ENCODE peak calls at places on chromosomes 1 and 21, in five cellular contexts. M is AG04449, H is neural progenitor cell, S is ovary, V is GM23338. C is an unnamed sample.
A peak's percentile ranks its signal among the peaks of the same experiment; 100 is the strongest.

GRCh38 chr1:76250317-76250716 is 175.8 kb downstream of the ST6GALNAC3 start:
- DNase-seq in S (no peak), V (no peak), H (peak; percentile 60), M (no peak), C (no peak)

GRCh38 chr1:36699113-36699512 is 216.4 kb upstream of the CSF3R start:
- DNase-seq in V (no peak), H (peak; percentile 32), M (no peak), S (no peak), C (no peak)

GRCh38 chr1:201590474-201590873 is 51.5 kb downstream of the NAV1 start:
- DNase-seq in M (no peak), S (no peak), H (no peak), V (no peak), C (no peak)

GRCh38 chr1:165248969-165249571 is 107.4 kb downstream of the LMX1A start:
- DNase-seq in V (peak; percentile 27), M (no peak), S (no peak), H (no peak), C (no peak)

GRCh38 chr1:197808843-197809242 is 33.6 kb upstream of the DENND1B start:
- DNase-seq in M (no peak), H (no peak), S (no peak), V (no peak), C (peak; percentile 37)

GRCh38 chr1:75768021-75768420 is 18.0 kb upstream of the RABGGTB start:
- DNase-seq in H (no peak), V (peak; percentile 46), M (no peak), S (no peak), C (no peak)

GRCh38 chr1:20551945-20552727 is at the start of gene FAM43B:
- DNase-seq in S (no peak), M (no peak), V (peak; percentile 78), H (peak; percentile 86), C (peak; percentile 8)

GRCh38 chr1:55904541-55904940 is 674.8 kb downstream of the PLPP3 start:
- DNase-seq in V (peak; percentile 30), S (no peak), H (no peak), M (no peak), C (no peak)

GRCh38 chr1:111725192-111725591 is 14.0 kb downstream of the INKA2 start:
- DNase-seq in S (no peak), H (peak; percentile 76), M (no peak), V (no peak), C (no peak)

GRCh38 chr1:222042120-222042519 is 300.2 kb upstream of the DUSP10 start:
- DNase-seq in S (no peak), V (no peak), M (peak; percentile 71), H (no peak), C (no peak)

GRCh38 chr1:32454726-32455125 is 10.1 kb upstream of the ZBTB8B start:
- DNase-seq in S (no peak), V (no peak), M (no peak), H (peak; percentile 82), C (no peak)

GRCh38 chr1:52556641-52557360 is 3.9 kb upstream of the TUT4 start:
- DNase-seq in H (no peak), S (no peak), V (no peak), M (no peak), C (no peak)

GRCh38 chr1:184260382-184260781 is 126.4 kb upstream of the C1orf21 start:
- DNase-seq in V (no peak), H (no peak), M (peak; percentile 86), S (no peak), C (no peak)

GRCh38 chr1:246506785-246507639 is at the start of gene SMYD3:
- DNase-seq in V (peak; percentile 91), S (peak; percentile 77), H (peak; percentile 94), M (no peak), C (peak; percentile 88)

GRCh38 chr1:169144941-169145626 is 38.6 kb downstream of the ATP1B1 start:
- DNase-seq in S (no peak), M (no peak), V (no peak), H (no peak), C (no peak)

GRCh38 chr1:237736372-237737029 is 154.2 kb downstream of the ZP4 start:
- DNase-seq in V (peak; percentile 75), M (no peak), S (no peak), H (peak; percentile 42), C (peak; percentile 38)

GRCh38 chr1:24021403-24022266 is 41.5 kb upstream of the SRSF10 start:
- DNase-seq in S (no peak), M (no peak), V (no peak), H (no peak), C (no peak)

GRCh38 chr1:178939328-178939727 is 68.5 kb upstream of the ANGPTL1 start:
- DNase-seq in M (no peak), H (no peak), S (no peak), V (no peak), C (no peak)

GRCh38 chr1:202161151-202162048 is 998 bp upstream of the PTPN7 start:
- DNase-seq in S (no peak), H (no peak), M (no peak), V (no peak), C (no peak)

GRCh38 chr1:47575855-47576757 is 138.3 kb downstream of the FOXD2 start:
- DNase-seq in M (peak; percentile 58), H (no peak), V (no peak), S (no peak), C (no peak)

GRCh38 chr1:43582162-43582566 is 51.5 kb downstream of the PTPRF start:
- DNase-seq in H (peak; percentile 31), S (no peak), V (no peak), M (peak; percentile 75), C (peak; percentile 76)

GRCh38 chr1:155253797-155254196 is 1.5 kb downstream of the ENTREP3 start:
- DNase-seq in S (no peak), H (no peak), V (no peak), M (no peak), C (no peak)

GRCh38 chr21:45870421-45870820 is 111.1 kb upstream of the COL6A1 start:
- DNase-seq in S (no peak), H (no peak), M (no peak), V (no peak), C (no peak)

GRCh38 chr1:54289061-54289938 is 89.3 kb downstream of the MRPL37 start:
- DNase-seq in S (no peak), M (no peak), H (peak; percentile 43), V (no peak), C (no peak)

GRCh38 chr1:83802450-83803152 is 196.3 kb downstream of the TTLL7 start:
- DNase-seq in H (no peak), M (no peak), S (no peak), V (no peak), C (no peak)

GRCh38 chr1:41330588-41331545 is 30.4 kb upstream of the FOXO6 start:
- DNase-seq in S (no peak), V (peak; percentile 95), H (peak; percentile 72), M (no peak), C (no peak)

GRCh38 chr1:161162806-161163205 is 3.4 kb upstream of the PPOX start:
- DNase-seq in H (no peak), V (no peak), S (no peak), M (no peak), C (no peak)

GRCh38 chr1:183039330-183039729 is 16.1 kb downstream of the LAMC1 start:
- DNase-seq in H (no peak), M (no peak), S (no peak), V (no peak), C (no peak)

GRCh38 chr1:101995984-101996731 is 568 bp downstream of the OLFM3 start:
- DNase-seq in H (peak; percentile 40), V (peak; percentile 47), S (no peak), M (no peak), C (no peak)

GRCh38 chr1:102002057-102002456 is 5.3 kb upstream of the OLFM3 start:
- DNase-seq in V (no peak), S (no peak), M (no peak), H (no peak), C (no peak)

GRCh38 chr1:101993703-101994102 is 3.0 kb downstream of the OLFM3 start:
- DNase-seq in M (no peak), H (no peak), S (no peak), V (peak; percentile 52), C (no peak)

GRCh38 chr1:101992816-101993575 is 3.7 kb downstream of the OLFM3 start:
- DNase-seq in S (no peak), H (no peak), M (no peak), V (no peak), C (no peak)

GRCh38 chr1:101996830-101997485 is at the start of gene OLFM3:
- DNase-seq in V (peak; percentile 84), M (no peak), S (no peak), H (peak; percentile 94), C (peak; percentile 5)
- TF ChIP-seq CTCF in V (no peak), M (no peak), S (no peak), H (peak; percentile 14), C (no peak)

DNA sequence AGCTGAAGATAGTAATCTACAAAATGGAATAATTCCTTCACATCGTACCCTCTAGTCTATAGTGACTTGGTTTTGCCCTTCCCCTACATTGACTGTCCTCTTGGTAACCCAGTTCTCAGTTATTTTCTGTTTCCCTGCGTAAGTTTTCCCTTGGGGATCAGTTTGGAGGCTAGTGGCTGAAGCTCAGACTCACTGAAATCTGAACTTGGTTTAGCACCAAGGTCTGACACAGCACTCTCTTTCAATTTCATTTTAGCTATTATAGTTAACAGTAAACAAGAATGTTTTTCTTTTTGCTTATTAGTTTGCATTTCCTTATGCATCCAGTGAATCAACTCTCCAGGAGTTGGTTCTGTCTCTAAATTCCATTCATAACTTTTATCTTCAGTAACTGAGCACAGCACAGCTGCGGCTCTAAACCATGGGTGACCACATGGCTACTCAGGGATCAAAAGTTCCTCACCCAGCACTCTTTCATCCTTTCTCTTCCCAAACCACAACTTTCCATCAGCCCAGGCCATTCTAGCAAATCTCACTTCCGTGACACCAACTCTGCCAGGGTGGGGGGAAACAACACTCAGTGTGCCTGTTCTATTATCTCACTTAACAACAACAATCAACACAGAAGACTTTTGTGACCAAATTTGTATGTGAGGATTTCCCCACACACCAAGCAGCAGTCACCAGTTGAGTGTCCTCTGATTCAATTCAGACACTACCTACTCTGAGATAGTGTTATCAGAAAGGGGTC is 17.6 kb upstream of the IFI6 start:
- DNase-seq in H (no peak), V (no peak), S (no peak), M (no peak), C (peak; percentile 84)
- H3K4me3 ChIP-seq in H (no peak overlapping the region), V (no peak overlapping the region), S (no peak overlapping the region), M (no peak overlapping the region), C (peak overlapping the region; percentile 49)

DNA sequence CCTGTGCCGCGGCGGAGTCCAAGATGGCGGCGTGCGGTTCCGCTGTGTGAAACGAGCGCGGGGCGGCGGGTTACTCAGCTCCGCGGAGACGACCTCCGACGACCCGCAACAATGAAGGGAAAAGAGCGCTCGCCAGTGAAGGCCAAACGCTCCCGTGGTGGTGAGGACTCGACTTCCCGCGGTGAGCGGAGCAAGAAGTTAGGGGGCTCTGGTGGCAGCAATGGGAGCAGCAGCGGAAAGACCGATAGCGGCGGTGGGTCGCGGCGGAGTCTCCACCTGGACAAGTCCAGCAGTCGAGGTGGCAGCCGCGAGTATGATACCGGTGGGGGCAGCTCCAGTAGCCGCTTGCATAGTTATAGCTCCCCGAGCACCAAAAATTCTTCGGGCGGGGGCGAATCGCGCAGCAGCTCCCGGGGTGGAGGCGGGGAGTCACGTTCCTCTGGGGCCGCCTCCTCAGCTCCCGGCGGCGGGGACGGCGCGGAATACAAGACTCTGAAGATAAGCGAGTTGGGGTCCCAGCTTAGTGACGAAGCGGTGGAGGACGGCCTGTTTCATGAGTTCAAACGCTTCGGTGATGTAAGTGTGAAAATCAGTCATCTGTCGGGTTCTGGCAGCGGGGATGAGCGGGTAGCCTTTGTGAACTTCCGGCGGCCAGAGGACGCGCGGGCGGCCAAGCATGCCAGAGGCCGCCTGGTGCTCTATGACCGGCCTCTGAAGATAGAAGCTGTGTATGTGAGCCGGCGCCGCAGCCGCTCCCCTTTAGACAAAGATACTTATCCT is 440 bp downstream of the RBM15 start:
- DNase-seq in M (no peak), V (peak; percentile 76), S (no peak), H (peak; percentile 72), C (peak; percentile 83)
- TF ChIP-seq CTCF in M (peak; percentile 65), V (no peak), S (no peak), H (peak; percentile 51), C (peak; percentile 33)

GRCh38 chr1:181485276-181486097 is 2.2 kb downstream of the CACNA1E start:
- DNase-seq in M (no peak), S (no peak), V (peak; percentile 81), H (peak; percentile 83), C (peak; percentile 37)
- H3K4me3 ChIP-seq in M (no peak overlapping the region), S (no peak overlapping the region), V (peak overlapping the region; percentile 61), H (peak overlapping the region; percentile 54), C (peak overlapping the region; percentile 10)

C was measured in GM12865.